ENCODE peak calls at places on chromosomes 16 and 17, in five cellular contexts. Y is prostate gland, Q is colonic mucosa, W is GM12865, S is AG04449. H is an unnamed sample.
A peak's percentile ranks its signal among the peaks of the same experiment; 100 is the strongest.

GRCh38 chr16:56321159-56321558 is 104.2 kb downstream of the AMFR start:
- DNase-seq in Y (no peak), Q (no peak), W (no peak), S (no peak), H (no peak)

GRCh38 chr17:76147211-76148014 is 6.4 kb upstream of the FOXJ1 start:
- DNase-seq in Y (no peak), Q (no peak), W (no peak), S (no peak), H (no peak)

GRCh38 chr16:24834459-24835335 is 11.1 kb upstream of the SLC5A11 start:
- DNase-seq in Y (peak; percentile 15), Q (peak; percentile 82), W (peak; percentile 8), S (no peak), H (no peak)

GRCh38 chr17:63881935-63882601 is at the start of gene GH2:
- DNase-seq in Y (peak; percentile 10), Q (peak; percentile 38), W (peak; percentile 54), S (no peak), H (peak; percentile 36)

GRCh38 chr16:89111263-89111662 is 17.6 kb downstream of the ACSF3 start:
- DNase-seq in Y (no peak), Q (no peak), W (no peak), S (no peak), H (no peak)

GRCh38 chr17:48954300-48954755 is 9.7 kb upstream of the SNF8 start:
- DNase-seq in Y (no peak), Q (peak; percentile 42), W (peak; percentile 39), S (no peak), H (no peak)

GRCh38 chr17:79294459-79295071 is 219.9 kb downstream of the ENGASE start:
- DNase-seq in Y (peak; percentile 35), Q (peak; percentile 54), W (peak; percentile 35), S (no peak), H (peak; percentile 34)

GRCh38 chr16:9463461-9463860 is 372.0 kb downstream of the HAPSTR1 start:
- DNase-seq in Y (no peak), Q (no peak), W (no peak), S (no peak), H (no peak)

GRCh38 chr16:35193956-35194355 is 1734.5 kb downstream of the TP53TG3F start:
- DNase-seq in Y (no peak), Q (no peak), W (no peak), S (no peak), H (no peak)

GRCh38 chr17:77662796-77663195 is 295.7 kb upstream of the TNRC6C start:
- DNase-seq in Y (no peak), Q (no peak), W (no peak), S (no peak), H (no peak)

GRCh38 chr16:57829969-57830360 is 27.7 kb upstream of the KIFC3 start:
- DNase-seq in Y (no peak), Q (no peak), W (no peak), S (no peak), H (no peak)

GRCh38 chr16:57830890-57831484 is 28.7 kb upstream of the KIFC3 start:
- DNase-seq in Y (no peak), Q (no peak), W (no peak), S (no peak), H (no peak)

GRCh38 chr16:57826040-57826434 is 23.7 kb upstream of the KIFC3 start:
- DNase-seq in Y (no peak), Q (no peak), W (no peak), S (no peak), H (no peak)

GRCh38 chr16:57826706-57827625 is 24.7 kb upstream of the KIFC3 start:
- DNase-seq in Y (no peak), Q (no peak), W (no peak), S (no peak), H (no peak)

GRCh38 chr16:57828272-57829161 is 26.2 kb upstream of the KIFC3 start:
- DNase-seq in Y (no peak), Q (no peak), W (no peak), S (no peak), H (no peak)
- TF ChIP-seq CTCF in Y (no peak), Q (no peak), W (peak; percentile 30), S (no peak), H (no peak)

GRCh38 chr17:69235338-69236058 is 6.9 kb upstream of the ABCA10 start:
- DNase-seq in Y (peak; percentile 38), Q (peak; percentile 85), W (peak; percentile 90), S (no peak), H (peak; percentile 42)
- TF ChIP-seq CTCF in Y (peak; percentile 69), Q (peak; percentile 74), W (peak; percentile 74), S (peak; percentile 69), H (peak; percentile 29)

GRCh38 chr16:4270595-4270994 is 2.2 kb downstream of the TFAP4 start:
- DNase-seq in Y (no peak), Q (no peak), W (no peak), S (no peak), H (no peak)
- TF ChIP-seq CTCF in Y (no peak), Q (no peak), W (no peak), S (no peak), H (no peak)

GRCh38 chr16:27356794-27357193 is 43.0 kb downstream of the IL4R start:
- DNase-seq in Y (no peak), Q (no peak), W (no peak), S (no peak), H (no peak)

GRCh38 chr16:27352026-27352425 is 38.3 kb downstream of the IL4R start:
- DNase-seq in Y (no peak), Q (no peak), W (no peak), S (no peak), H (no peak)

GRCh38 chr16:27355610-27356009 is 41.8 kb downstream of the IL4R start:
- DNase-seq in Y (no peak), Q (peak; percentile 38), W (peak; percentile 47), S (no peak), H (no peak)

GRCh38 chr16:27350006-27350405 is 36.2 kb downstream of the IL4R start:
- DNase-seq in Y (no peak), Q (no peak), W (no peak), S (no peak), H (no peak)

GRCh38 chr16:27353853-27354252 is 40.1 kb downstream of the IL4R start:
- DNase-seq in Y (no peak), Q (no peak), W (no peak), S (no peak), H (no peak)
- TF ChIP-seq CTCF in Y (no peak), Q (no peak), W (no peak), S (no peak), H (no peak)

GRCh38 chr17:16304832-16305231 is 48.4 kb downstream of the CENPV start:
- DNase-seq in Y (no peak), Q (no peak), W (peak; percentile 40), S (no peak), H (no peak)
- TF ChIP-seq CTCF in Y (no peak), Q (no peak), W (peak; percentile 56), S (peak; percentile 65), H (no peak)